ENCODE peak calls at places on chromosomes 7 and 10, in nine cellular contexts. One of them, this sample, is unnamed. For H3K4me1, the result is how much of the 10 kb centered on the place peaks cover.

GRCh38 chr7:142345817-142346216 is 88.0 kb upstream of the PRSS58 start:
- DNase-seq in A549: no peak
- DNase-seq in right lobe of liver: no peak
- DNase-seq in IMR-90: no peak
- DNase-seq in Peyer's patch: no peak
- DNase-seq in spleen: no peak
- DNase-seq in body of pancreas: no peak
- DNase-seq in sigmoid colon: no peak
- DNase-seq in uterus: no peak
- DNase-seq in this sample: no peak

GRCh38 chr10:16545126-16545736 is 23.6 kb upstream of the C1QL3 start:
- DNase-seq in A549: peak
- DNase-seq in right lobe of liver: no peak
- DNase-seq in IMR-90: peak
- DNase-seq in Peyer's patch: no peak
- DNase-seq in spleen: no peak
- DNase-seq in body of pancreas: no peak
- DNase-seq in sigmoid colon: no peak
- DNase-seq in uterus: no peak
- DNase-seq in this sample: no peak

GRCh38 chr7:28200598-28200997 is 20.0 kb upstream of the JAZF1 start:
- DNase-seq in A549: no peak
- DNase-seq in right lobe of liver: no peak
- DNase-seq in IMR-90: no peak
- DNase-seq in Peyer's patch: no peak
- DNase-seq in spleen: no peak
- DNase-seq in body of pancreas: no peak
- DNase-seq in sigmoid colon: no peak
- DNase-seq in uterus: no peak
- DNase-seq in this sample: no peak

GRCh38 chr7:135273581-135273980 is 39.9 kb downstream of the STRA8 start:
- DNase-seq in A549: no peak
- DNase-seq in right lobe of liver: no peak
- DNase-seq in IMR-90: no peak
- DNase-seq in Peyer's patch: no peak
- DNase-seq in spleen: no peak
- DNase-seq in body of pancreas: no peak
- DNase-seq in sigmoid colon: no peak
- DNase-seq in uterus: no peak
- DNase-seq in this sample: no peak

GRCh38 chr7:140251824-140252555 is 75.2 kb upstream of the KDM7A start:
- DNase-seq in A549: no peak
- DNase-seq in right lobe of liver: no peak
- DNase-seq in IMR-90: no peak
- DNase-seq in Peyer's patch: no peak
- DNase-seq in spleen: no peak
- DNase-seq in body of pancreas: no peak
- DNase-seq in sigmoid colon: no peak
- DNase-seq in uterus: no peak
- DNase-seq in this sample: no peak

GRCh38 chr10:93548376-93549071 is 17.9 kb upstream of the FFAR4 start:
- DNase-seq in A549: peak
- DNase-seq in right lobe of liver: no peak
- DNase-seq in IMR-90: peak
- DNase-seq in Peyer's patch: no peak
- DNase-seq in spleen: no peak
- DNase-seq in body of pancreas: no peak
- DNase-seq in sigmoid colon: no peak
- DNase-seq in uterus: no peak
- DNase-seq in this sample: no peak

GRCh38 chr10:24901686-24902399 is 50.6 kb downstream of the PRTFDC1 start:
- DNase-seq in A549: peak
- DNase-seq in right lobe of liver: no peak
- DNase-seq in IMR-90: peak
- DNase-seq in Peyer's patch: peak
- DNase-seq in spleen: no peak
- DNase-seq in body of pancreas: peak
- DNase-seq in sigmoid colon: no peak
- DNase-seq in uterus: peak
- DNase-seq in this sample: peak

GRCh38 chr7:46357290-46357689 is 436.2 kb upstream of the IGFBP3 start:
- DNase-seq in A549: no peak
- DNase-seq in right lobe of liver: no peak
- DNase-seq in IMR-90: no peak
- DNase-seq in Peyer's patch: no peak
- DNase-seq in spleen: no peak
- DNase-seq in body of pancreas: no peak
- DNase-seq in sigmoid colon: no peak
- DNase-seq in uterus: no peak
- DNase-seq in this sample: no peak

GRCh38 chr10:31004611-31005193 is 27.0 kb downstream of the ZNF438 start:
- DNase-seq in A549: peak
- DNase-seq in right lobe of liver: no peak
- DNase-seq in IMR-90: peak
- DNase-seq in Peyer's patch: no peak
- DNase-seq in spleen: no peak
- DNase-seq in body of pancreas: no peak
- DNase-seq in sigmoid colon: no peak
- DNase-seq in uterus: no peak
- DNase-seq in this sample: no peak

GRCh38 chr10:111921821-111922220 is 261.7 kb downstream of the GPAM start:
- DNase-seq in A549: no peak
- DNase-seq in right lobe of liver: no peak
- DNase-seq in IMR-90: no peak
- DNase-seq in Peyer's patch: no peak
- DNase-seq in spleen: no peak
- DNase-seq in body of pancreas: no peak
- DNase-seq in sigmoid colon: no peak
- DNase-seq in uterus: no peak
- DNase-seq in this sample: no peak

GRCh38 chr7:90192876-90193765 is 18.4 kb upstream of the STEAP2 start:
- DNase-seq in A549: no peak
- DNase-seq in right lobe of liver: no peak
- DNase-seq in IMR-90: peak
- DNase-seq in Peyer's patch: no peak
- DNase-seq in spleen: no peak
- DNase-seq in body of pancreas: no peak
- DNase-seq in sigmoid colon: no peak
- DNase-seq in uterus: no peak
- DNase-seq in this sample: no peak

GRCh38 chr10:29127731-29128130 is 161.1 kb upstream of the LYZL1 start:
- DNase-seq in A549: no peak
- DNase-seq in right lobe of liver: no peak
- DNase-seq in IMR-90: no peak
- DNase-seq in Peyer's patch: no peak
- DNase-seq in spleen: no peak
- DNase-seq in body of pancreas: no peak
- DNase-seq in sigmoid colon: no peak
- DNase-seq in uterus: no peak
- DNase-seq in this sample: no peak

GRCh38 chr7:139482662-139483466 is 609 bp downstream of the KLRG2 start:
- DNase-seq in A549: peak
- DNase-seq in right lobe of liver: no peak
- DNase-seq in IMR-90: no peak
- DNase-seq in Peyer's patch: no peak
- DNase-seq in spleen: no peak
- DNase-seq in body of pancreas: peak
- DNase-seq in sigmoid colon: no peak
- DNase-seq in uterus: no peak
- DNase-seq in this sample: no peak

GRCh38 chr7:17696422-17696821 is 243.9 kb downstream of the SNX13 start:
- DNase-seq in A549: peak
- DNase-seq in right lobe of liver: no peak
- DNase-seq in IMR-90: peak
- DNase-seq in Peyer's patch: no peak
- DNase-seq in spleen: no peak
- DNase-seq in body of pancreas: no peak
- DNase-seq in sigmoid colon: peak
- DNase-seq in uterus: peak
- DNase-seq in this sample: no peak

GRCh38 chr10:5490698-5491464 is 8.5 kb downstream of the CALML5 start:
- DNase-seq in A549: no peak
- DNase-seq in right lobe of liver: no peak
- DNase-seq in IMR-90: no peak
- DNase-seq in Peyer's patch: no peak
- DNase-seq in spleen: peak
- DNase-seq in body of pancreas: no peak
- DNase-seq in sigmoid colon: peak
- DNase-seq in uterus: no peak
- DNase-seq in this sample: no peak

GRCh38 chr7:146635200-146636032 is 518.8 kb downstream of the CNTNAP2 start:
- DNase-seq in A549: no peak
- DNase-seq in right lobe of liver: no peak
- DNase-seq in IMR-90: no peak
- DNase-seq in Peyer's patch: no peak
- DNase-seq in spleen: no peak
- DNase-seq in body of pancreas: no peak
- DNase-seq in sigmoid colon: no peak
- DNase-seq in uterus: no peak
- DNase-seq in this sample: no peak

GRCh38 chr10:17084989-17085725 is 44.5 kb downstream of the CUBN start:
- DNase-seq in A549: no peak
- DNase-seq in right lobe of liver: no peak
- DNase-seq in IMR-90: peak
- DNase-seq in Peyer's patch: no peak
- DNase-seq in spleen: no peak
- DNase-seq in body of pancreas: no peak
- DNase-seq in sigmoid colon: peak
- DNase-seq in uterus: peak
- DNase-seq in this sample: peak

GRCh38 chr10:112429654-112430230 is 17.0 kb downstream of the ZDHHC6 start:
- DNase-seq in A549: no peak
- DNase-seq in right lobe of liver: no peak
- DNase-seq in IMR-90: no peak
- DNase-seq in Peyer's patch: no peak
- DNase-seq in spleen: peak
- DNase-seq in body of pancreas: no peak
- DNase-seq in sigmoid colon: no peak
- DNase-seq in uterus: no peak
- DNase-seq in this sample: no peak

GRCh38 chr10:29946953-29947700 is 112.3 kb downstream of the JCAD start:
- DNase-seq in A549: peak
- DNase-seq in right lobe of liver: no peak
- DNase-seq in IMR-90: peak
- DNase-seq in Peyer's patch: no peak
- DNase-seq in spleen: no peak
- DNase-seq in body of pancreas: peak
- DNase-seq in sigmoid colon: peak
- DNase-seq in uterus: peak
- DNase-seq in this sample: peak

GRCh38 chr7:42155836-42156540 is 81.0 kb downstream of the GLI3 start:
- DNase-seq in A549: no peak
- DNase-seq in right lobe of liver: no peak
- DNase-seq in IMR-90: peak
- DNase-seq in Peyer's patch: no peak
- DNase-seq in spleen: no peak
- DNase-seq in body of pancreas: no peak
- DNase-seq in sigmoid colon: no peak
- DNase-seq in uterus: no peak
- DNase-seq in this sample: no peak

GRCh38 chr10:69408318-69409175 is 8.2 kb downstream of the TACR2 start:
- DNase-seq in A549: peak
- DNase-seq in right lobe of liver: peak
- DNase-seq in IMR-90: peak
- DNase-seq in Peyer's patch: peak
- DNase-seq in spleen: peak
- DNase-seq in body of pancreas: peak
- DNase-seq in sigmoid colon: peak
- DNase-seq in uterus: peak
- DNase-seq in this sample: peak
- H3K4me1 ChIP-seq in A549: under half
- H3K4me1 ChIP-seq in right lobe of liver: under half
- H3K4me1 ChIP-seq in IMR-90: under half
- H3K4me1 ChIP-seq in Peyer's patch: under half
- H3K4me1 ChIP-seq in spleen: under half
- H3K4me1 ChIP-seq in body of pancreas: under half
- H3K4me1 ChIP-seq in sigmoid colon: under half
- H3K4me1 ChIP-seq in uterus: under half
- H3K4me1 ChIP-seq in this sample: under half

DNA sequence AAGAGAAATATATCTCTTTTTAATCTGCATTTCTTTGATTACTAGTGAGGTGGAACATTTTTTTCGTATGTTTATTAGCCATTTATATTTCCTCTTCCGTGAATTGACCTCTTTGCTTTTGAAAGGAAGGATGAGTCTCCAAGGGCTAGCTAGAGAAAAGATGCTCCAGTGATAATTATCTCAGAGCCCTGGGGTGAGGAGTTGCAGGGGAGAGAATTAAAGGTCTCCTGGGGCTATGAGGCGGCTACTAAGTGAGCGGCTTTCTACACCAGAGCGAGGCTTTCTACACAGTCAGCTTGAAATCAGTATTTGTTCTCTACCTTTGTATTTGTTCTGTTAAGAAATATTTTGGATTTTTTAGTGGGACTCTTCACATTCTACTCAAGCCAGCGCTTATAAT is 712.1 kb upstream of the GALNT17 start:
- DNase-seq in A549: no peak
- DNase-seq in right lobe of liver: no peak
- DNase-seq in IMR-90: no peak
- DNase-seq in Peyer's patch: no peak
- DNase-seq in spleen: no peak
- DNase-seq in body of pancreas: no peak
- DNase-seq in sigmoid colon: no peak
- DNase-seq in uterus: no peak
- DNase-seq in this sample: no peak
- H3K4me3 ChIP-seq in A549: no peak
- H3K4me3 ChIP-seq in right lobe of liver: no peak
- H3K4me3 ChIP-seq in IMR-90: no peak
- H3K4me3 ChIP-seq in Peyer's patch: no peak
- H3K4me3 ChIP-seq in spleen: no peak
- H3K4me3 ChIP-seq in body of pancreas: no peak
- H3K4me3 ChIP-seq in sigmoid colon: no peak
- H3K4me3 ChIP-seq in uterus: no peak
- H3K4me3 ChIP-seq in this sample: no peak

DNA sequence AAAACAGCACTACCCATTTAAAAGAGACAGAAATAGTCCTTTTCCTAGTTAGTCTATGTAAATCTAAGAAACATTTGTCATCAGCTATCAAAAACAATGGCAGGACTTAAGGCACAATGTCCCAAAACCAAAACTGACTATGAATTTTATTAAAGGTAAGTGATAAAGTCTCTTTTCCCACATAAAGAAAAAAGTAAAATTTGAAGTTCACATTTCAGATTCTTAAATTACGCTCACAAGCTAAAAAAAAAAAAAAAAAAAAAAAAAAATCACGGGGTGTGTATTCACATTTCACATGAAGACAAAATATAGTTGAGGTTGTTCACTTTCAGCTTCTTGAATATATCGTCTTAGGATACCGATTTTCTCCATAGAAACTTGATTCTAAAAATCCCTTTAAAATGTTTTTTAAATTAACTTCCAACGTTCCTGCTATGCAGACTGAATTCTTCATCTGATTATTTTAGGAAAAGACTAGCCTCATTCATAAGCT is 1.6 kb downstream of the P4HA1 start:
- DNase-seq in A549: no peak
- DNase-seq in right lobe of liver: no peak
- DNase-seq in IMR-90: no peak
- DNase-seq in Peyer's patch: no peak
- DNase-seq in spleen: no peak
- DNase-seq in body of pancreas: no peak
- DNase-seq in sigmoid colon: no peak
- DNase-seq in uterus: no peak
- DNase-seq in this sample: no peak
- TF ChIP-seq POLR2A in A549: no peak
- TF ChIP-seq POLR2A in right lobe of liver: no peak
- TF ChIP-seq POLR2A in IMR-90: no peak
- TF ChIP-seq POLR2A in Peyer's patch: no peak
- TF ChIP-seq POLR2A in spleen: no peak
- TF ChIP-seq POLR2A in body of pancreas: no peak
- TF ChIP-seq POLR2A in sigmoid colon: no peak
- TF ChIP-seq POLR2A in uterus: no peak
- TF ChIP-seq POLR2A in this sample: no peak

GRCh38 chr10:4384254-4384653 is 441.8 kb upstream of the AKR1E2 start:
- DNase-seq in A549: no peak
- DNase-seq in right lobe of liver: no peak
- DNase-seq in IMR-90: peak
- DNase-seq in Peyer's patch: no peak
- DNase-seq in spleen: no peak
- DNase-seq in body of pancreas: no peak
- DNase-seq in sigmoid colon: no peak
- DNase-seq in uterus: no peak
- DNase-seq in this sample: no peak
- H3K4me1 ChIP-seq in A549: under half
- H3K4me1 ChIP-seq in right lobe of liver: under half
- H3K4me1 ChIP-seq in IMR-90: under half
- H3K4me1 ChIP-seq in Peyer's patch: under half
- H3K4me1 ChIP-seq in spleen: under half
- H3K4me1 ChIP-seq in body of pancreas: under half
- H3K4me1 ChIP-seq in sigmoid colon: under half
- H3K4me1 ChIP-seq in uterus: under half
- H3K4me1 ChIP-seq in this sample: under half

This sample was measured in heart left ventricle.